ENCODE peak calls at places on chromosomes 6 and 20, in seven cellular contexts. One of them, this sample, is unnamed.

GRCh38 chr6:3549314-3549940 is 92.6 kb upstream of the SLC22A23 start:
- DNase-seq in endothelial cell of umbilical vein: peak
- DNase-seq in choroid plexus epithelial cell: no peak
- DNase-seq in lower leg skin: no peak
- DNase-seq in cardiac muscle cell: no peak
- DNase-seq in fibroblast of the aortic adventitia: no peak
- DNase-seq in HepG2: no peak
- DNase-seq in this sample: peak

GRCh38 chr6:28488916-28489365 is 26.7 kb downstream of the GPX6 start:
- DNase-seq in lower leg skin: no peak
- DNase-seq in fibroblast of the aortic adventitia: peak
- DNase-seq in choroid plexus epithelial cell: peak
- DNase-seq in endothelial cell of umbilical vein: peak
- DNase-seq in cardiac muscle cell: peak
- DNase-seq in HepG2: peak
- DNase-seq in this sample: peak

GRCh38 chr6:501891-502601 is 110.5 kb downstream of the IRF4 start:
- DNase-seq in endothelial cell of umbilical vein: no peak
- DNase-seq in lower leg skin: no peak
- DNase-seq in fibroblast of the aortic adventitia: no peak
- DNase-seq in cardiac muscle cell: no peak
- DNase-seq in HepG2: no peak
- DNase-seq in choroid plexus epithelial cell: no peak
- DNase-seq in this sample: peak

GRCh38 chr6:19827903-19828302 is 9.3 kb upstream of the ID4 start:
- DNase-seq in lower leg skin: no peak
- DNase-seq in endothelial cell of umbilical vein: no peak
- DNase-seq in fibroblast of the aortic adventitia: no peak
- DNase-seq in choroid plexus epithelial cell: no peak
- DNase-seq in HepG2: no peak
- DNase-seq in cardiac muscle cell: no peak
- DNase-seq in this sample: no peak

GRCh38 chr6:32060966-32061655 is 22.9 kb downstream of the CYP21A2 start:
- DNase-seq in cardiac muscle cell: no peak
- DNase-seq in choroid plexus epithelial cell: no peak
- DNase-seq in endothelial cell of umbilical vein: no peak
- DNase-seq in lower leg skin: no peak
- DNase-seq in HepG2: no peak
- DNase-seq in fibroblast of the aortic adventitia: no peak
- DNase-seq in this sample: no peak

GRCh38 chr20:31665753-31666152 is 28.0 kb downstream of the COX4I2 start:
- DNase-seq in cardiac muscle cell: no peak
- DNase-seq in endothelial cell of umbilical vein: no peak
- DNase-seq in fibroblast of the aortic adventitia: no peak
- DNase-seq in lower leg skin: no peak
- DNase-seq in choroid plexus epithelial cell: no peak
- DNase-seq in HepG2: no peak
- DNase-seq in this sample: no peak

GRCh38 chr6:151024597-151024996 is 159.1 kb downstream of the MTHFD1L start:
- DNase-seq in choroid plexus epithelial cell: no peak
- DNase-seq in fibroblast of the aortic adventitia: no peak
- DNase-seq in HepG2: no peak
- DNase-seq in cardiac muscle cell: no peak
- DNase-seq in lower leg skin: peak
- DNase-seq in endothelial cell of umbilical vein: no peak
- DNase-seq in this sample: no peak

GRCh38 chr6:36184311-36184710 is 12.2 kb upstream of the BRPF3 start:
- DNase-seq in choroid plexus epithelial cell: no peak
- DNase-seq in cardiac muscle cell: no peak
- DNase-seq in HepG2: no peak
- DNase-seq in endothelial cell of umbilical vein: no peak
- DNase-seq in lower leg skin: no peak
- DNase-seq in fibroblast of the aortic adventitia: no peak
- DNase-seq in this sample: no peak

GRCh38 chr6:70667711-70668498 is at the start of gene SMAP1:
- DNase-seq in fibroblast of the aortic adventitia: peak
- DNase-seq in endothelial cell of umbilical vein: peak
- DNase-seq in cardiac muscle cell: peak
- DNase-seq in HepG2: peak
- DNase-seq in choroid plexus epithelial cell: peak
- DNase-seq in lower leg skin: peak
- DNase-seq in this sample: peak

GRCh38 chr6:86511962-86512361 is 425.4 kb upstream of the HTR1E start:
- DNase-seq in lower leg skin: no peak
- DNase-seq in fibroblast of the aortic adventitia: no peak
- DNase-seq in choroid plexus epithelial cell: no peak
- DNase-seq in endothelial cell of umbilical vein: no peak
- DNase-seq in HepG2: no peak
- DNase-seq in cardiac muscle cell: no peak
- DNase-seq in this sample: no peak

GRCh38 chr6:1524040-1524480 is 85.7 kb upstream of the FOXC1 start:
- DNase-seq in lower leg skin: no peak
- DNase-seq in cardiac muscle cell: peak
- DNase-seq in fibroblast of the aortic adventitia: peak
- DNase-seq in HepG2: no peak
- DNase-seq in choroid plexus epithelial cell: peak
- DNase-seq in endothelial cell of umbilical vein: peak
- DNase-seq in this sample: peak

DNA sequence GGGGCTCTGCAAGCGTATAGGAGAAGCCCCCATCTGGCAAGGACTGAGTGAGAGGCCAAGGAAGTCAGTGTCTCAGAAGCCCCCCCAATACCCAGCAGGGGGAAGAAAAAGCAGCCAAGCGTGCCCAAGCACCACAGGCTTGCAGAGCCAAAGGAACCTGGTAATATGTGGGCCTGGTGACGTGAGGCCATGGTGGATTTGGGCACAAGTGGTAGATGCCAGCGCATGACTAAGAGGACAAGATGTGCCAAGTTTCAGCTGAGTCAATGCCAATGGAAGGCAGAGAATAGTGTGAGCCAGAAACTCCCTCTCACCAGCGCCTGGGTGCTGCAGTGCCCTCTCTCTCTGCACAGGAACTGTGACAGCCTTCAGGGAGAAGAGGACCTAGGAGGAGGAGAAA is 110.0 kb downstream of the QRSL1 start:
- DNase-seq in lower leg skin: peak
- DNase-seq in endothelial cell of umbilical vein: no peak
- DNase-seq in fibroblast of the aortic adventitia: no peak
- DNase-seq in HepG2: no peak
- DNase-seq in cardiac muscle cell: no peak
- DNase-seq in choroid plexus epithelial cell: no peak
- DNase-seq in this sample: no peak
- TF ChIP-seq CTCF in lower leg skin: no peak
- TF ChIP-seq CTCF in endothelial cell of umbilical vein: no peak
- TF ChIP-seq CTCF in fibroblast of the aortic adventitia: no peak
- TF ChIP-seq CTCF in HepG2: no peak
- TF ChIP-seq CTCF in cardiac muscle cell: no peak
- TF ChIP-seq CTCF in choroid plexus epithelial cell: no peak
- TF ChIP-seq CTCF in this sample: no peak

GRCh38 chr20:15030826-15031225 is 693.4 kb upstream of the FLRT3 start:
- DNase-seq in cardiac muscle cell: no peak
- DNase-seq in lower leg skin: no peak
- DNase-seq in endothelial cell of umbilical vein: no peak
- DNase-seq in choroid plexus epithelial cell: no peak
- DNase-seq in HepG2: no peak
- DNase-seq in fibroblast of the aortic adventitia: no peak
- DNase-seq in this sample: no peak
- H3K4me3 ChIP-seq in cardiac muscle cell: no peak
- H3K4me3 ChIP-seq in lower leg skin: no peak
- H3K4me3 ChIP-seq in endothelial cell of umbilical vein: no peak
- H3K4me3 ChIP-seq in choroid plexus epithelial cell: no peak
- H3K4me3 ChIP-seq in HepG2: no peak
- H3K4me3 ChIP-seq in fibroblast of the aortic adventitia: no peak
- H3K4me3 ChIP-seq in this sample: no peak

GRCh38 chr20:47535088-47535487 is 33.4 kb downstream of the NCOA3 start:
- DNase-seq in cardiac muscle cell: no peak
- DNase-seq in endothelial cell of umbilical vein: no peak
- DNase-seq in fibroblast of the aortic adventitia: no peak
- DNase-seq in HepG2: peak
- DNase-seq in lower leg skin: no peak
- DNase-seq in choroid plexus epithelial cell: no peak
- DNase-seq in this sample: no peak
- TF ChIP-seq CTCF in cardiac muscle cell: no peak
- TF ChIP-seq CTCF in endothelial cell of umbilical vein: no peak
- TF ChIP-seq CTCF in fibroblast of the aortic adventitia: no peak
- TF ChIP-seq CTCF in HepG2: peak
- TF ChIP-seq CTCF in lower leg skin: no peak
- TF ChIP-seq CTCF in choroid plexus epithelial cell: peak
- TF ChIP-seq CTCF in this sample: peak

GRCh38 chr6:90303037-90303436 is 6.4 kb upstream of the BACH2 start:
- DNase-seq in endothelial cell of umbilical vein: no peak
- DNase-seq in choroid plexus epithelial cell: no peak
- DNase-seq in lower leg skin: no peak
- DNase-seq in fibroblast of the aortic adventitia: no peak
- DNase-seq in HepG2: no peak
- DNase-seq in cardiac muscle cell: no peak
- DNase-seq in this sample: no peak
- H3K4me3 ChIP-seq in endothelial cell of umbilical vein: no peak
- H3K4me3 ChIP-seq in choroid plexus epithelial cell: no peak
- H3K4me3 ChIP-seq in lower leg skin: no peak
- H3K4me3 ChIP-seq in fibroblast of the aortic adventitia: no peak
- H3K4me3 ChIP-seq in HepG2: no peak
- H3K4me3 ChIP-seq in cardiac muscle cell: no peak
- H3K4me3 ChIP-seq in this sample: no peak

DNA sequence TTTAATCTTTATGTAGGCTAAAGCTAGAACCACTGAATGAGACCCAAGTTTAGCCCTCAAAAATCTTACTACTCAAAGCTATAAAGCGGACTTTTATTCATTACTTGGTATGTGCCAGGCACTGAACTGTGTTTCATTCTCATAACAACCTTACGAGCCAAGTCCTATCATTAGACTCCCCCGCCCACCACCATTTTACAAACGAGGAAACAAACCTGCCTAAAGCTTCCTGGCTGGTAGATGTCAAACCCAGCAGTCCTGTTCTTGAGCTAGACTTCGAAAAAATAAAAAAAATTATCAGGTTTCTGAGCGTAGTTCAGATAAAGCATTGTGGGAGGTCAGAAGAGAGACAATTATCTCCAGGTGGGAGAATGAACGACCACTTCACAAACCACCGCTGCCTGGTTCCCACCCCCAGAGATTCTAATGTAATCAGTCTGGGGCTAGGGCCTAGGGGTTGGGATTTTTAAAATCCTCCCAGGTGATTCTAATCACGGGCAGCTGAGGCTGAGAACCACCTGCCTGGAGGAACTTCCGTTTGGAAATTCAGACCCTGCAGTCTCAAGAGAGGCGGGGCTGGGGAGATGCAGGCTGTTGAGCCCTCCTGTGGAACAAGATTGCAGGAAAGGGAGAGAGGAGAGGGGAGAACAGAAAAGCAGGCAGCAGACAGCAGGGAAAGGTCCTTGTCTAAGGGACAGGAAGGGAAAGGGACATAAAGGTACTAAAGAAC is 8.6 kb downstream of the ADTRP start:
- DNase-seq in endothelial cell of umbilical vein: no peak
- DNase-seq in fibroblast of the aortic adventitia: no peak
- DNase-seq in HepG2: no peak
- DNase-seq in cardiac muscle cell: no peak
- DNase-seq in lower leg skin: no peak
- DNase-seq in choroid plexus epithelial cell: peak
- DNase-seq in this sample: no peak
- TF ChIP-seq CTCF in endothelial cell of umbilical vein: no peak
- TF ChIP-seq CTCF in fibroblast of the aortic adventitia: no peak
- TF ChIP-seq CTCF in HepG2: no peak
- TF ChIP-seq CTCF in cardiac muscle cell: no peak
- TF ChIP-seq CTCF in lower leg skin: no peak
- TF ChIP-seq CTCF in choroid plexus epithelial cell: no peak
- TF ChIP-seq CTCF in this sample: no peak

GRCh38 chr20:38162878-38163875 is 1.9 kb downstream of the TGM2 start:
- DNase-seq in choroid plexus epithelial cell: no peak
- DNase-seq in fibroblast of the aortic adventitia: no peak
- DNase-seq in endothelial cell of umbilical vein: peak
- DNase-seq in HepG2: no peak
- DNase-seq in lower leg skin: no peak
- DNase-seq in cardiac muscle cell: no peak
- DNase-seq in this sample: no peak
- H3K4me3 ChIP-seq in choroid plexus epithelial cell: peak
- H3K4me3 ChIP-seq in fibroblast of the aortic adventitia: peak
- H3K4me3 ChIP-seq in endothelial cell of umbilical vein: peak
- H3K4me3 ChIP-seq in HepG2: no peak
- H3K4me3 ChIP-seq in lower leg skin: no peak
- H3K4me3 ChIP-seq in cardiac muscle cell: no peak
- H3K4me3 ChIP-seq in this sample: no peak